ENCODE peak calls at places on chromosomes 13 and 19, in nine cellular contexts. N is small intestine, B is BE2C, G is dorsolateral prefrontal cortex, D is hepatocyte, O is fibroblast of villous mesenchyme, F is GM23248, P is pancreas, H is fibroblast of the aortic adventitia. Y is an unnamed sample.
A peak's percentile ranks its signal among the peaks of the same experiment; 100 is the strongest.

GRCh38 chr13:113905018-113905417 is 41.1 kb upstream of the GAS6 start:
- DNase-seq in G (no peak), O (no peak), B (no peak), H (no peak), P (no peak), N (no peak), F (no peak), D (no peak), Y (no peak)

GRCh38 chr19:54179921-54180452 is 7.0 kb upstream of the TMC4 start:
- DNase-seq in N (peak; percentile 81), O (peak; percentile 76), F (peak; percentile 39), P (no peak), G (peak; percentile 64), H (peak; percentile 35), B (peak; percentile 88), D (peak; percentile 78), Y (peak; percentile 87)

GRCh38 chr13:114142640-114143490 is 10.4 kb upstream of the RASA3 start:
- DNase-seq in P (peak; percentile 84), G (no peak), F (no peak), H (no peak), N (peak; percentile 42), B (no peak), D (no peak), O (peak; percentile 58), Y (no peak)

GRCh38 chr13:29362849-29363604 is 232.5 kb downstream of the SLC7A1 start:
- DNase-seq in N (peak; percentile 60), F (peak; percentile 68), O (peak; percentile 52), B (peak; percentile 61), D (peak; percentile 82), G (peak; percentile 63), H (peak; percentile 36), P (peak; percentile 15), Y (peak; percentile 58)

GRCh38 chr19:6032381-6032780 is 54.4 kb upstream of the RANBP3 start:
- DNase-seq in P (no peak), O (no peak), N (no peak), F (no peak), H (no peak), B (no peak), D (no peak), G (peak; percentile 3), Y (peak; percentile 15)

GRCh38 chr19:9070066-9070465 is 16.8 kb upstream of the OR1M1 start:
- DNase-seq in F (no peak), N (no peak), D (no peak), P (no peak), O (no peak), H (no peak), B (no peak), G (no peak), Y (no peak)

GRCh38 chr13:66543780-66544179 is 686.4 kb downstream of the PCDH9 start:
- DNase-seq in G (no peak), F (no peak), H (no peak), O (no peak), D (no peak), N (no peak), B (no peak), P (no peak), Y (no peak)

GRCh38 chr19:35753634-35754364 is 3.0 kb downstream of the HSPB6 start:
- DNase-seq in F (no peak), D (no peak), O (no peak), G (no peak), N (no peak), B (no peak), P (no peak), H (peak; percentile 41), Y (no peak)

GRCh38 chr19:55536951-55537740 is at the start of gene SBK2:
- DNase-seq in G (no peak), P (no peak), N (no peak), O (no peak), F (no peak), D (no peak), H (no peak), B (peak; percentile 23), Y (no peak)

GRCh38 chr13:76872686-76873085 is 13.5 kb downstream of the KCTD12 start:
- DNase-seq in G (no peak), P (no peak), O (peak; percentile 14), N (no peak), F (no peak), B (no peak), D (no peak), H (no peak), Y (no peak)

GRCh38 chr19:38062959-38063786 is 156.2 kb downstream of the SIPA1L3 start:
- DNase-seq in F (no peak), P (peak; percentile 35), G (no peak), N (no peak), D (no peak), B (peak; percentile 71), H (no peak), O (peak; percentile 38), Y (no peak)

GRCh38 chr19:19475845-19476828 is 39.2 kb downstream of the TSSK6 start:
- DNase-seq in G (no peak), P (no peak), B (peak; percentile 43), H (peak; percentile 52), N (no peak), O (peak; percentile 48), F (peak; percentile 31), D (no peak), Y (no peak)

DNA sequence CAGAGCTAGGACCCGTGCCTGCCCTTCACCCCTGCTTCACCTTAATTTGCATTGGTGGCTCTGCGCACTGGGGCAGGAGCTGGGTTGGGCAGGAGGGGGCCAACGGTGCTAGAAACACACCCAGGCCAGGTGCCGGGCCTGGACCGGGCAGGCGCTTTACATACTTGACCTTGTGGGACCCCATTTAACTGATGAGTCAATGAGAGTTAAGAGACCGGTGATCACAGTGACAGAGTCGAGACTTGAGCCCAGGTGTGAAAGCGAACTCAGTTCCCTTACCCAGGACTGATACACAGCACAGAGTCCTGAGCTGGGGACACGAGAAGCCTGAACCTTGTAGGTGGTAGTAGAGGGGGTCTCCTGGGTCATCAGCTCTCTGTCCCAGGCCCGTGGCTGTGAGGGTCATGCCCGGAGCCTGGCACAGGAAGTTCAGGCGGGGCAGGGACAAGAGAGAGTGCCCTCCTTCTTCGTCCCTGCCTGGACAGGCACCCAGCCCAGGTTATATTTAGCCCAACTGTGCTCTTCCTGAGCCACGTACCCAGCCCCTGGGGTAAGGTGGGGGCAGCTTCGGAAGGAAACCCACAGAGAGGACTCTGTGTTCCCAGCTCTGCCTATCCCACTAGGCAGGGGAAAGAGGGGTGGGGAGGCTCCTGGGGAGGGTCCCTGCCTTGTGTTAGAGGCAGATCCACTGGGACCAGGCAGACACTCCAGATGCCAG is 1.9 kb downstream of the PRX start:
- DNase-seq in P (no peak), G (no peak), N (no peak), H (no peak), B (no peak), D (no peak), F (no peak), O (no peak), Y (no peak)
- H3K4me3 ChIP-seq in P (no peak overlapping the region), G (no peak overlapping the region), N (no peak overlapping the region), H (no peak overlapping the region), B (no peak overlapping the region), D (no peak overlapping the region), F (no peak overlapping the region), O (no peak overlapping the region), Y (no peak overlapping the region)

DNA sequence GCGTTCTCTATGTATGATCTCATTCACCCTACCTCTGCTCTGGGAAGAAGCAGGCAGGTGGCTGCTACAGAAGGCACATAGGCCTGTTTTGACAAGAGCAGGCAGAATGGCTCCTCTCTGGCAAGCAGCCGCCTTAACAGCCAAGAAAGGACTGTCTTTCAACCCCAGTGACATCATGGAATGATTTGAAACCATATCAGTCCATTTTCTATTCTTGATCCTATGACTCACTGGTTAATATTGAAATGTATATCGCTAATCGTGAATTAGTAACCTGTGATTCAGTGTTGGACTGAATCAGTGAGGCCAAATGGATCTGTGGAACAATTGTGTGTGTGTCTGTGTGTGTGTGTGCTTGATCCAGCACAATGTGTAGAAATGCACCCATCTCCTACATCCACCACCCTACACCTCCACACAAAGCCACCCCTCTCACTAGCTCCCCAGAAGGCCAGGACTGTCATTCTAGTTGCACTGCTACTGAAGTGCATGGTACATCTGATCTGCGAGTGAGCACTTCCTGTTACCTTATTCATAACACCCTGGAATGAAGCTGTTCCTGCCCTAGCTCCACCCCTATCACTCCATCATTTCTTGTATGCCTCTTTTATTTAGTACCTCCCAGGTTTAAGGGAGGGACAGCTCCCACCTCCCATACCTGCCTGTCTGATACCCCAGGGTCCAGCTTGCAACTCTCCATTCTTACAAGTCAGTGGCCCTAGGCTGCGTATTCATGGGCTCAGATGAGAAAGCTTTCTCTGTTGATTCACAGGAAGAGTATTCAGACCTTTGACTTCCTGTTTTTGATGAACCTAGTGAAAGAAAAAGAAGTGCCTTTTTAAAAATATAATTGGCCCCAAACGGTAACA is 460.0 kb downstream of the FOXO1 start:
- DNase-seq in H (peak; percentile 80), G (no peak), D (no peak), P (peak; percentile 25), B (no peak), O (no peak), F (peak; percentile 25), N (peak; percentile 67), Y (no peak)
- H3K4me3 ChIP-seq in H (no peak overlapping the region), G (no peak overlapping the region), D (no peak overlapping the region), P (no peak overlapping the region), B (no peak overlapping the region), O (no peak overlapping the region), F (no peak overlapping the region), N (no peak overlapping the region), Y (no peak overlapping the region)

DNA sequence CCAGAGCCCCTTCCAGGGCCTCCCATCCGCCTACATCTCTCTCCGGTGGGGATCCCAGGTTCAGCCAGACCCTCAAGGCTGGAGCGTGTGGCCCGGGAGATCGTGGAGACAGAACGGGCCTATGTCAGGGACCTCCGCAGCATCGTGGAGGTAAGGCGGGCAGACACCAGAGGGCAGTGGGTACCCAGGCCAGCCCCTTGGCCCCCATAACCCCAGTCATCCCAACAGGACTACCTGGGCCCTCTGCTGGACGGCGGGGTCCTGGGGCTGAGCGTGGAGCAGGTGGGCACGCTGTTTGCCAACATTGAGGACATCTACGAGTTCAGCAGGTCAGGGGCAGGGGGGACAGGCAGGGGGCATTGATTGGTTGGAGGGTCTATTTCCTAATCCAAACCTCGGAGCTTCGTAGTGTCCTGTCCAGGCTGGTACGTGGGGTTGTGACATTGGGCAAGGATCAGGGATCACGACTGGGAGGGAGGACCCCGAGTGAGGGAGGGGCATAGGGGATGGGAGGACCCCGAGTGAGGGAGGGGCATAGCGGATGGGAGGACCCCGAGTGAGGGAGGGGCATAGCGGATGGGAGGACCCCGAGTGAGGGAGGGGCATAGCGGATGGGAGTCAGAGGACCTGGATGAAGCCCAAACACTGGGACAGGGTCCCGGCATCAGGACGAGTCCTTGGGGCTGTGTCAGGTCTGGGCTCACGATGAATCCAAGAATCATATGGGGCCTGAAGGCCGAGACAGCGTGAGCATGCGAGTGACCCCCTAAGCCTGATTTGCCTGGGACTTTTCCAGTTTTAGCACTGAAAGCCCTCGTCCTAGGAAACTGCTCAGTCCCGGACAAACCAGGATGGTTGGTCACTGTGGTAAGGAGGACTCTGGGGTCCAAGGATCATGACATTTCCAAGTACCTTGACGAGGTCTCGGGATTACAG is 2.9 kb downstream of the PLEKHG2 start:
- DNase-seq in N (no peak), F (no peak), D (no peak), G (no peak), B (no peak), H (no peak), O (no peak), P (no peak), Y (no peak)
- H3K4me3 ChIP-seq in N (no peak overlapping the region), F (no peak overlapping the region), D (no peak overlapping the region), G (peak overlapping the region; percentile 85), B (no peak overlapping the region), H (peak overlapping the region; percentile 85), O (peak overlapping the region; percentile 94), P (no peak overlapping the region), Y (no peak overlapping the region)

DNA sequence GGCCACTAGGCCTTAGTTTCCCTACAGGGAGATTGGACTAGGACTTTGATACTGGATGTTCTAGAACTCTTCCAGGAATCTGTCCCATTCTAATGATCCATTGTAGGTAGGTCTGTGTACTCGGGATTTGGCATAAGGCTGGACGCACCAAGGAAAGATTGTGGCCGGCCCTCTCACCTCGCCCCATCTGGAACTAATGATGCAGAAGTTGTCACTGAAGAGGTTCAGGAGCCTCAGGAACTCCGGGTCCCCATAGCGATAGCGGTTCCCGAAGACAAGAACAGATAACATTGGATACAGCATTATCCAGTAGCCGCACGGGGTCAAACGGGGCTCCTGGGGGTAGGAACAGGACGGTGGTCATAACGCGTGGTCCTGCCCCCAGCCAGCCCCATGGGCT is 11.2 kb downstream of the EGLN2 start:
- DNase-seq in G (no peak), N (no peak), H (no peak), F (no peak), P (no peak), B (no peak), O (no peak), D (no peak), Y (no peak)
- H3K4me3 ChIP-seq in G (peak overlapping the region; percentile 56), N (no peak overlapping the region), H (peak overlapping the region; percentile 41), F (peak overlapping the region; percentile 74), P (peak overlapping the region; percentile 29), B (no peak overlapping the region), O (peak overlapping the region; percentile 49), D (no peak overlapping the region), Y (peak overlapping the region; percentile 56)